ENCODE peak calls at places on chromosomes 7 and 10, in six cellular contexts. R is heart right ventricle, E is stomach, F is left ventricle myocardium inferior, M is MG63, H is neuronal stem cell. J is an unnamed sample.

GRCh38 chr7:140035400-140036223 is 27.1 kb downstream of the PARP12 start:
- DNase-seq in R (no peak), E (no peak), F (no peak), M (peak), H (no peak), J (no peak)

GRCh38 chr10:119466655-119467054 is 75.9 kb downstream of the RGS10 start:
- DNase-seq in R (no peak), E (no peak), F (no peak), M (peak), H (no peak), J (no peak)

GRCh38 chr10:124063736-124064135 is 29.7 kb downstream of the CHST15 start:
- DNase-seq in R (no peak), E (no peak), F (no peak), M (peak), H (no peak), J (no peak)

GRCh38 chr7:141055146-141055545 is 18.7 kb upstream of the TMEM178B start:
- DNase-seq in R (no peak), E (no peak), F (no peak), M (no peak), H (no peak), J (no peak)

GRCh38 chr7:35289376-35289775 is 35.5 kb upstream of the TBX20 start:
- DNase-seq in R (no peak), E (no peak), F (no peak), M (no peak), H (no peak), J (no peak)

GRCh38 chr10:125448596-125448995 is 234.4 kb downstream of the TEX36 start:
- DNase-seq in R (no peak), E (no peak), F (no peak), M (peak), H (peak), J (no peak)

GRCh38 chr7:128447944-128448556 is 7.6 kb upstream of the HILPDA start:
- DNase-seq in R (no peak), E (no peak), F (no peak), M (no peak), H (no peak), J (no peak)

GRCh38 chr7:3754488-3755365 is 453.7 kb downstream of the SDK1 start:
- DNase-seq in R (no peak), E (peak), F (no peak), M (peak), H (peak), J (no peak)

GRCh38 chr7:103689262-103689661 is 243.3 kb upstream of the SLC26A5 start:
- DNase-seq in R (no peak), E (no peak), F (no peak), M (no peak), H (no peak), J (no peak)

GRCh38 chr7:30329706-30330105 is 45.3 kb downstream of the ZNRF2 start:
- DNase-seq in R (no peak), E (no peak), F (no peak), M (no peak), H (no peak), J (no peak)

GRCh38 chr10:50216894-50217293 is 34.4 kb downstream of the ASAH2 start:
- DNase-seq in R (no peak), E (no peak), F (no peak), M (peak), H (peak), J (no peak)

GRCh38 chr7:1746491-1746975 is 76.5 kb downstream of the ELFN1 start:
- DNase-seq in R (no peak), E (no peak), F (no peak), M (no peak), H (no peak), J (peak)

GRCh38 chr7:81573128-81573527 is 196.7 kb downstream of the HGF start:
- DNase-seq in R (no peak), E (no peak), F (no peak), M (no peak), H (no peak), J (no peak)

GRCh38 chr10:77360121-77360520 is 277.5 kb downstream of the KCNMA1 start:
- DNase-seq in R (no peak), E (no peak), F (no peak), M (peak), H (no peak), J (no peak)

GRCh38 chr10:46226900-46227558 is 59.8 kb upstream of the ANTXRL start:
- DNase-seq in R (no peak), E (peak), F (no peak), M (no peak), H (no peak), J (no peak)

GRCh38 chr7:122767339-122767738 is 64.6 kb upstream of the RNF148 start:
- DNase-seq in R (no peak), E (no peak), F (no peak), M (no peak), H (peak), J (no peak)

GRCh38 chr10:52540479-52540984 is 226.5 kb downstream of the DKK1 start:
- DNase-seq in R (no peak), E (no peak), F (no peak), M (no peak), H (no peak), J (no peak)

GRCh38 chr7:73394416-73394815 is 39.2 kb upstream of the FZD9 start:
- DNase-seq in R (no peak), E (no peak), F (no peak), M (no peak), H (no peak), J (no peak)

DNA sequence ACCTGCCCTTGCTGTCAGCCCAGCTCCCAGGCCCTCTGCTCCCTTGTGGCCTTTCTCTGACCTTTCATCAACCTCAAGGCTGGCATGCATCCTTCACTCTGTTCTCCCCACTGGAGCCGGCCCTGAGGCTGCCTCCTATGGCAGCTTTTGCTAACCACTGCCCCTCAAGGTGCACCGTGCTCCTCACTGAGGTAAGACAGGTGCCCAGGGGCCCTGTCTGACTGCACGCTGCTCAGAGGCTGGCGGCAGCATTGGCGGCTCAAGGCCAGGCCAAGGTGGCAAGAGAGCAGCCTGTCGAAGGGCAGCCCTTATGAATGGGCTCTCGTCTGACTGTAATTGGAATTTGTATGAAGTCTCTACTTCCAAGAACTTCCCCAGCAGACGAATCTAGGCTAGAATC is 172.6 kb downstream of the ZNF248 start:
- DNase-seq in R (no peak), E (no peak), F (no peak), M (no peak), H (no peak), J (no peak)
- H3K4me3 ChIP-seq in R (no peak), E (no peak), F (no peak), M (no peak), H (peak), J (no peak)

GRCh38 chr7:99196536-99197288 is 11.2 kb downstream of the KPNA7 start:
- DNase-seq in R (no peak), E (no peak), F (no peak), M (peak), H (no peak), J (no peak)

GRCh38 chr7:99197498-99197897 is 10.4 kb downstream of the KPNA7 start:
- DNase-seq in R (no peak), E (no peak), F (no peak), M (no peak), H (no peak), J (no peak)

GRCh38 chr7:99195867-99196266 is 12.0 kb downstream of the KPNA7 start:
- DNase-seq in R (no peak), E (no peak), F (no peak), M (no peak), H (no peak), J (no peak)

GRCh38 chr7:99201027-99201426 is 6.9 kb downstream of the KPNA7 start:
- DNase-seq in R (no peak), E (no peak), F (no peak), M (peak), H (no peak), J (peak)

GRCh38 chr7:99199226-99199625 is 8.7 kb downstream of the KPNA7 start:
- DNase-seq in R (no peak), E (no peak), F (no peak), M (no peak), H (no peak), J (no peak)
- H3K4me3 ChIP-seq in R (no peak), E (no peak), F (no peak), M (no peak), H (no peak), J (no peak)

DNA sequence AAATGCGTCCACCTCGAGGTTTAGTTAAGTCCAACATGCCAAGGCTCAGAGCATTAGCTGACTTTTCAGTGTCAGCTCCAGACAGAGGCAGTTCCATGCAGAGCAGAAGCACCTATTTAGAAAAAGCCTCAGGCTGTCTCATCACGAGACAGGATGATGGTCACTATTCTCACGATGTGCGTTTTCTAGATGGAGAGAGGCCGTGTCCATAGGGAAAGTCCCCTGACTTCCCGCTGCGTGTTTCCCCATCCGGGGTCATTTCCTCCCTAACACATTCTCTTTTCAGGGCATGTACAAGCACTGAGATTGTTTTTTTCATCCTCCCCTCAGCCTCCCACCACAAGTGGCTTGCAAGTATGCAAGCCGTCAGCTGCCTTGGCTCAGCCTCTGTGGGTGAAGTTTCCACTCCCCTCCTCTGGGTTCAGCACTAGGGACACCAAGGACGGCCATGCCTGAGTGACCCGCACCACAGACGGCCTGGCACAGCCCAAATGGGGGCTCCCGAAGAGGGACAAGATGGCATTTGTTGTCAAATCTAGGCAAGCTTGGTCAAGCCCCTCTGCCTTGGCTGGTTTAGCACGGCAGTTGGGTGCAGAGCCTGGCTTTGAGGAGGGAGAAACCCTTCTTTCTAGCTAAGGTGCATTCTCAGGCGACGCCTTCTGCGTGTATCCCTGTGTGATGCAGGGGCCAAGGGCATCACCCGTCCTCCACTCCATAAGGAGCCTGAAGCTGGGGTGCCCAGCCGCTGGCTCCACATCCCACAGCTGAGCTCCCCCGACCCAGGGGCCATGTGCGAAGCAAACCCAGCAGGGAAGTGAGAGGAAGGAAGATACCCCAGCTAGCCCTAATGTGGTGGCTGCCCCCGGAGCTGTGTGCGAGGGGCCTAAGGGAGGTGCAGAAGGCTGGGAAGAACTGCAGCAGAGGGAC is 2.9 kb upstream of the CALML5 start:
- DNase-seq in R (no peak), E (no peak), F (no peak), M (no peak), H (no peak), J (peak)
- H3K4me3 ChIP-seq in R (no peak), E (no peak), F (no peak), M (no peak), H (no peak), J (no peak)

GRCh38 chr7:130392456-130392860 is 12.2 kb downstream of the CPA1 start:
- DNase-seq in R (no peak), E (no peak), F (no peak), M (no peak), H (no peak), J (no peak)
- H3K4me3 ChIP-seq in R (no peak), E (no peak), F (no peak), M (no peak), H (no peak), J (no peak)

DNA sequence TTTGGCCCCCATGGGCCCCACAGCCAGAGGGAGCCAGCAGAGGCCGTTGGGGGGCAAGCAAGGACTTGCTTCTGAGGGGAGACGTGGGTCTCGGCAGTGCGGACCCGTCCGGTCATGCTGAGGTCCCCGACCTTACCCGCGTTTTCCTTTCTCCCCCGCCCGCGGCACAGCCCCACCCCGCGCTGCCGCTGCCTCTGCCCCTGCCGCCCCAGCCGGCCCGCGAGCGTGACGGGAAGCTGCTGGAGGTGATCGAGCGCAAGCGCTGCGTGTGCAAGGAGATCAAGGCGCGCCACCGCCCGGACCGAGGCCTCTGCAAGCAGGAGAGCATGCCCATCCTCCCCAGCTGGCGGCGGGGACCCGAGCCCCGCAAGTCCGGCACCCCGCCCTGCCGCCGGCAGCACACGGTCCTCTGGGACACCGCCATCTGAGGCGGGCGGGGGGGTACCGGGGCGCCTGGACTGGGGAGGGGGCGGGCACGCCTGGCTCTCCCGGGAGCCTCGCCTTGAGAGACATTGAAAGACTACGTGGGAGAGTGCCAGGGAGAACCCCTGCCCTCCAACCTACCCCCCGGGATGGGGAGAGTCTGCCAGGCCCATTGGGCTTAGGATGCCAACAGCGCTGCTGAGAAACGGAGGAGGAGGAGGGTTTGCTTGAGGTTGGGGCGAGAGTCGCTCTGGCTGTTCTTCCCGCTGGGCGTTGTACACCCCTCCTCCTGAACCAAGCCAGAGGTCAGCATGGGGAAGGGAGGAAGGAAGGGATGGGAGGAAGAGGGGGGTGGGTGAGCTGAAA is 9.9 kb downstream of the NYAP1 start:
- DNase-seq in R (peak), E (peak), F (peak), M (no peak), H (no peak), J (no peak)
- H3K4me3 ChIP-seq in R (peak), E (peak), F (peak), M (no peak), H (peak), J (peak)

DNA sequence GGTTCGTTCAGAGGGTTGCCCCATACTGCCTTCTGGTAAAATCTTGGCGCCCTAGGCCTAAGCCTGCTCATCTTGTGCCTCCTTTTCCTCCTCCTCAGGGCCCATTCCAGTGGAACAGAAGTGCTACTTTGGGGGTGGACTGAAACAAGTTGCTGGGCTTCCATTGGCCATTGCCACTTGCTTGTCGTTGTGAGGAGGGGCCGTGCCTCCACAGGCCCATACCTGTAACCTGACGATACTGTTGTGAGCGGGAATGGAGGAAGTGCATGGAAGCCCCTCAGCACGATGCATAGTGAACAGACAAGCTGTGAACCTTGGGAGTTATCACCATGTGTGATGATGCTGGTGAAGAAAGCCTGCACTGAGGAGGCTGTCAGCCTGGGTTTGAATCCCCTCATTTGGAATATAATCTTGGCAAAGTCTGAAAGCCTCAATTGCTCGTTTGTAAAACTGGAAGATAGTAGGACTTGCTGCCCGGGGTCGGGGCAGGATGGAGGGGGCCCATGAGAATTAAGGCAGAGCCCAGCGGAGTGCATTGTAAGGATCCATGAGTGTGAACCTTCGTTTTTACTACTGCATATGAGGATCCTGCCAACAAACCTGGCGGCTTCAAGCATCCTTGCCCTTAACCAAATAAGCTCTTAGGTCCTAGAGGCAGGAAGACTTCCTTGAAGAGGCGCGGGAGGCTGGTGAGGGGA is 671 bp upstream of the PAPSS2 start:
- DNase-seq in R (no peak), E (peak), F (no peak), M (no peak), H (no peak), J (no peak)
- H3K4me3 ChIP-seq in R (peak), E (peak), F (peak), M (peak), H (no peak), J (peak)

GRCh38 chr10:62640386-62640785 is 164.1 kb upstream of the ADO start:
- DNase-seq in R (no peak), E (no peak), F (no peak), M (peak), H (no peak), J (no peak)
- H3K4me3 ChIP-seq in R (no peak), E (no peak), F (no peak), M (no peak), H (no peak), J (no peak)

J was measured in RWPE2.